ENCODE peak calls at places on chromosomes 7 and 10, in six cellular contexts. I is bronchial epithelial cell, P is fibroblast of pulmonary artery, F is upper lobe of right lung, V is transverse colon, M is GM12864. L is an unnamed sample.

GRCh38 chr10:88386878-88387773 is 196.0 kb downstream of the RNLS start:
- DNase-seq in V (peak; percentile 40), P (peak; percentile 88), F (no peak), I (peak; percentile 81), M (peak; percentile 91), L (peak; percentile 53)

GRCh38 chr10:811781-812180 is 119.7 kb downstream of the LARP4B start:
- DNase-seq in P (no peak), F (no peak), I (no peak), V (no peak), M (no peak), L (no peak)

GRCh38 chr7:138295049-138295637 is 164.9 kb upstream of the TRIM24 start:
- DNase-seq in M (no peak), P (no peak), V (peak; percentile 15), I (no peak), F (no peak), L (no peak)

GRCh38 chr7:22782616-22783232 is 39.9 kb downstream of the TOMM7 start:
- DNase-seq in I (peak; percentile 54), F (peak; percentile 81), P (peak; percentile 58), V (peak; percentile 72), M (peak; percentile 30), L (peak; percentile 80)

GRCh38 chr7:76037310-76037709 is 10.5 kb downstream of the STYXL1 start:
- DNase-seq in V (no peak), I (no peak), F (no peak), M (no peak), P (peak; percentile 27), L (no peak)

GRCh38 chr10:101321073-101321472 is 32.9 kb upstream of the BTRC start:
- DNase-seq in F (no peak), V (no peak), M (no peak), I (no peak), P (no peak), L (no peak)

GRCh38 chr7:41629711-41630111 is 73.2 kb downstream of the INHBA start:
- DNase-seq in M (no peak), P (peak; percentile 11), V (no peak), I (no peak), F (no peak), L (no peak)

GRCh38 chr10:63376560-63377304 is 89.0 kb downstream of the JMJD1C start:
- DNase-seq in P (peak; percentile 86), I (peak; percentile 81), V (no peak), F (no peak), M (peak; percentile 59), L (peak; percentile 45)

GRCh38 chr7:158402471-158402870 is 185.2 kb downstream of the PTPRN2 start:
- DNase-seq in M (no peak), I (no peak), F (no peak), V (no peak), P (no peak), L (no peak)

GRCh38 chr7:151592330-151592729 is 72.6 kb upstream of the RHEB start:
- DNase-seq in P (no peak), V (no peak), I (no peak), M (no peak), F (no peak), L (no peak)

GRCh38 chr10:44902838-44903545 is 8.1 kb upstream of the TMEM72 start:
- DNase-seq in V (no peak), I (no peak), M (no peak), F (no peak), P (no peak), L (no peak)

GRCh38 chr10:103265712-103266329 is 11.1 kb upstream of the INA start:
- DNase-seq in M (no peak), F (peak; percentile 33), I (peak; percentile 54), V (peak; percentile 50), P (peak; percentile 87), L (peak; percentile 45)

GRCh38 chr7:102450242-102450641 is 14.4 kb downstream of the ALKBH4 start:
- DNase-seq in I (no peak), F (no peak), V (peak; percentile 48), M (no peak), P (no peak), L (peak; percentile 64)
- TF ChIP-seq CTCF in I (peak; percentile 25), F (peak; percentile 27), V (no peak), M (peak; percentile 65), P (peak; percentile 3), L (peak; percentile 54)

GRCh38 chr10:91495402-91495801 is 85.3 kb downstream of the HECTD2 start:
- DNase-seq in V (no peak), I (no peak), M (no peak), P (no peak), F (no peak), L (no peak)

GRCh38 chr10:91487914-91488577 is 77.9 kb downstream of the HECTD2 start:
- DNase-seq in V (no peak), I (no peak), F (no peak), M (no peak), P (no peak), L (no peak)

GRCh38 chr10:91493313-91493712 is 83.2 kb downstream of the HECTD2 start:
- DNase-seq in F (no peak), V (no peak), I (peak; percentile 66), M (no peak), P (peak; percentile 64), L (no peak)
- TF ChIP-seq CTCF in F (peak; percentile 54), V (peak; percentile 42), I (peak; percentile 10), M (no peak), P (peak; percentile 32), L (peak; percentile 16)

GRCh38 chr7:134942690-134943466 is 43.4 kb upstream of the AGBL3 start:
- DNase-seq in V (no peak), P (no peak), I (no peak), F (no peak), M (no peak), L (no peak)

GRCh38 chr7:134946260-134946659 is 40.0 kb upstream of the AGBL3 start:
- DNase-seq in V (no peak), I (peak; percentile 12), M (no peak), F (no peak), P (peak; percentile 40), L (no peak)

GRCh38 chr7:134945711-134946110 is 40.6 kb upstream of the AGBL3 start:
- DNase-seq in P (no peak), F (no peak), M (no peak), V (no peak), I (no peak), L (no peak)

GRCh38 chr7:134941947-134942346 is 44.4 kb upstream of the AGBL3 start:
- DNase-seq in M (no peak), P (no peak), V (no peak), I (no peak), F (peak; percentile 52), L (no peak)

GRCh38 chr7:134943785-134944400 is 42.4 kb upstream of the AGBL3 start:
- DNase-seq in V (no peak), F (no peak), I (peak; percentile 37), P (peak; percentile 64), M (no peak), L (peak; percentile 67)
- TF ChIP-seq CTCF in V (no peak), F (peak; percentile 29), I (peak; percentile 26), P (peak; percentile 29), M (peak; percentile 39), L (peak; percentile 54)

GRCh38 chr10:71829171-71829570 is 21.9 kb downstream of the PSAP start:
- DNase-seq in I (no peak), M (no peak), P (peak; percentile 40), F (no peak), V (no peak), L (no peak)
- TF ChIP-seq CTCF in I (no peak), M (no peak), P (no peak), F (no peak), V (no peak), L (no peak)

DNA sequence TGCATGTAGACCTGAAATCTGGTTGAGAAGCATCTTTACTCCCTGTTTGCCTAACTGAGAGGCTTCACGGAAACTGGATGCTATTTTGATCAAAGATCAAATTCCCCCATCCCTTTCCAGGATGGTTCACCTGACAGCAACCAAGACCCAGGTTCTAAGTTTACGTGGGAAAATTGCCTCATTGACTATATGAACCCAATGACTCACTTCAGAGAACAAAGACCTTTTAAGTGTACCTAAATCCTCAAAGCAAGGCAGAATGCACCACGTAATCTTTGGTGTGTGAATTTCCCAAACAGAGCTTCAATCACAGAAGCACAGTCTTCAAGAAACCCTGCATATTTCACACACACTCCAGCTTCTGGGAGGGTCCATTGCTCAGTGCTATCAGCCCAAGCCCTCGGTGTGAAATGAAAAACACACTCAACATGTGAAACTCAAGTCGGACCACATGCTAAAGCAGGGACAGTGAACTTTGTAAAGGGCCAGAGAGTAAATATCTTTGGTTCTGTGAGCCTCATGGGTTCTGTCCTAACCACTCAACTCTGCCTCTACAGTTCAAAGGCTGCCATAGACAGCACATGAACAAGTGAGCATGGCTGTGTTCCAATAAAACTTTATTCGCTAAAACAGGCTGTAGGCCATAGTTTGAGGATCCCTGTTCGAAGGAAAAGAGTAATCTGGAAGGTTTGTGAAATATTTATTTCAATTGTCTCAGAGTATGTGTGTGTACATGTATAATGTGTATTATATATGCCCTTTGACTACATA is 275.6 kb upstream of the FOXK1 start:
- DNase-seq in P (no peak), V (no peak), F (no peak), I (peak; percentile 6), M (no peak), L (no peak)
- TF ChIP-seq CTCF in P (no peak), V (no peak), F (no peak), I (no peak), M (no peak), L (no peak)

DNA sequence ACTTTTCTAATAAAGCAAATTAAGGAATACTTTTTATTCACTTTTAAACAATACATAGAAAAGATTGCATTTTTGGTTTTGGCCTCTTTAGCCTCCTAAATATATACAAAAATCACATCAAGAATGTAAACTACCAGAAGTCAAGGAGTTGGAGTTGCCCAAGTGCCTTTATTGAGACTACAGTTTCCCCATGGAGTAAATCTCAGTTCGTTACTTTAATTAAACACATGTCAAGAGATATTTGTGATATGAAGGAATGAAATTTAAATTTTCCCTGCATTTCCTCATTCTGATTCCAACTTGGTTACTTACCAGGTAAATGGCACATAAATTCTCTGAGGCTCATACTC is 492.9 kb downstream of the TNS3 start:
- DNase-seq in M (no peak), V (no peak), P (no peak), F (no peak), I (no peak), L (no peak)
- TF ChIP-seq CTCF in M (no peak), V (no peak), P (no peak), F (no peak), I (no peak), L (no peak)